ENCODE peak calls at places on chromosomes 4 and X, in nine cellular contexts. One of them, this sample, is unnamed.

GRCh38 chrX:1355800-1356148 is 19.2 kb downstream of the IL3RA start:
- DNase-seq in omental fat pad: peak; percentile 9
- DNase-seq in PC-9: no peak
- DNase-seq in osteocyte: no peak
- DNase-seq in nephron progenitor cell: no peak
- DNase-seq in RWPE1: no peak
- DNase-seq in cardiac muscle cell: no peak
- DNase-seq in K562: no peak
- DNase-seq in epithelial cell of esophagus: no peak
- DNase-seq in this sample: no peak

GRCh38 chr4:71229477-71230257 is 109.2 kb upstream of the SLC4A4 start:
- DNase-seq in nephron progenitor cell: peak; percentile 24
- DNase-seq in PC-9: no peak
- DNase-seq in osteocyte: no peak
- DNase-seq in K562: peak; percentile 37
- DNase-seq in RWPE1: peak; percentile 37
- DNase-seq in omental fat pad: no peak
- DNase-seq in epithelial cell of esophagus: peak; percentile 58
- DNase-seq in cardiac muscle cell: peak; percentile 77
- DNase-seq in this sample: peak; percentile 58

GRCh38 chrX:10744011-10744410 is 123.6 kb upstream of the MID1 start:
- DNase-seq in osteocyte: no peak
- DNase-seq in cardiac muscle cell: no peak
- DNase-seq in PC-9: no peak
- DNase-seq in epithelial cell of esophagus: peak; percentile 32
- DNase-seq in omental fat pad: no peak
- DNase-seq in RWPE1: no peak
- DNase-seq in K562: no peak
- DNase-seq in nephron progenitor cell: no peak
- DNase-seq in this sample: no peak

GRCh38 chrX:20267599-20267923 is 852 bp upstream of the RPS6KA3 start:
- DNase-seq in cardiac muscle cell: no peak
- DNase-seq in omental fat pad: no peak
- DNase-seq in osteocyte: no peak
- DNase-seq in epithelial cell of esophagus: no peak
- DNase-seq in K562: no peak
- DNase-seq in PC-9: no peak
- DNase-seq in nephron progenitor cell: peak; percentile 17
- DNase-seq in RWPE1: no peak
- DNase-seq in this sample: no peak

GRCh38 chrX:17025903-17026302 is 79.4 kb downstream of the REPS2 start:
- DNase-seq in cardiac muscle cell: no peak
- DNase-seq in omental fat pad: no peak
- DNase-seq in K562: no peak
- DNase-seq in PC-9: no peak
- DNase-seq in RWPE1: no peak
- DNase-seq in epithelial cell of esophagus: no peak
- DNase-seq in osteocyte: no peak
- DNase-seq in nephron progenitor cell: no peak
- DNase-seq in this sample: no peak

GRCh38 chrX:107731831-107732502 is 43.6 kb downstream of the TSC22D3 start:
- DNase-seq in PC-9: peak; percentile 95
- DNase-seq in epithelial cell of esophagus: peak; percentile 54
- DNase-seq in nephron progenitor cell: peak; percentile 39
- DNase-seq in K562: peak; percentile 85
- DNase-seq in RWPE1: peak; percentile 60
- DNase-seq in osteocyte: peak; percentile 87
- DNase-seq in omental fat pad: peak; percentile 67
- DNase-seq in cardiac muscle cell: peak; percentile 98
- DNase-seq in this sample: peak; percentile 39

GRCh38 chrX:41526925-41527324 is 79.8 kb downstream of the NYX start:
- DNase-seq in nephron progenitor cell: no peak
- DNase-seq in RWPE1: no peak
- DNase-seq in PC-9: no peak
- DNase-seq in K562: no peak
- DNase-seq in osteocyte: no peak
- DNase-seq in omental fat pad: no peak
- DNase-seq in cardiac muscle cell: no peak
- DNase-seq in epithelial cell of esophagus: peak; percentile 21
- DNase-seq in this sample: peak; percentile 44

GRCh38 chr4:169557061-169557636 is 55.2 kb downstream of the NEK1 start:
- DNase-seq in cardiac muscle cell: no peak
- DNase-seq in osteocyte: no peak
- DNase-seq in PC-9: peak; percentile 45
- DNase-seq in RWPE1: no peak
- DNase-seq in K562: no peak
- DNase-seq in omental fat pad: no peak
- DNase-seq in epithelial cell of esophagus: no peak
- DNase-seq in nephron progenitor cell: no peak
- DNase-seq in this sample: peak; percentile 65

GRCh38 chr4:52713456-52713937 is 37.7 kb downstream of the ERVMER34-1 start:
- DNase-seq in cardiac muscle cell: peak; percentile 47
- DNase-seq in nephron progenitor cell: peak; percentile 20
- DNase-seq in RWPE1: no peak
- DNase-seq in osteocyte: no peak
- DNase-seq in PC-9: no peak
- DNase-seq in K562: peak; percentile 43
- DNase-seq in omental fat pad: no peak
- DNase-seq in epithelial cell of esophagus: no peak
- DNase-seq in this sample: no peak

GRCh38 chr4:8694226-8694625 is 101.7 kb downstream of the CPZ start:
- DNase-seq in nephron progenitor cell: no peak
- DNase-seq in osteocyte: peak; percentile 69
- DNase-seq in omental fat pad: no peak
- DNase-seq in PC-9: no peak
- DNase-seq in K562: no peak
- DNase-seq in RWPE1: no peak
- DNase-seq in cardiac muscle cell: no peak
- DNase-seq in epithelial cell of esophagus: no peak
- DNase-seq in this sample: no peak

GRCh38 chr4:84917087-84917821 is 49.2 kb downstream of the WDFY3 start:
- DNase-seq in K562: no peak
- DNase-seq in RWPE1: no peak
- DNase-seq in PC-9: no peak
- DNase-seq in cardiac muscle cell: no peak
- DNase-seq in epithelial cell of esophagus: no peak
- DNase-seq in osteocyte: no peak
- DNase-seq in nephron progenitor cell: no peak
- DNase-seq in omental fat pad: no peak
- DNase-seq in this sample: peak; percentile 21

GRCh38 chr4:60948008-60948407 is 252.1 kb upstream of the ADGRL3 start:
- DNase-seq in cardiac muscle cell: no peak
- DNase-seq in osteocyte: no peak
- DNase-seq in RWPE1: peak; percentile 13
- DNase-seq in nephron progenitor cell: no peak
- DNase-seq in epithelial cell of esophagus: peak; percentile 54
- DNase-seq in PC-9: no peak
- DNase-seq in K562: no peak
- DNase-seq in omental fat pad: no peak
- DNase-seq in this sample: no peak

GRCh38 chr4:115562506-115562905 is 449.1 kb upstream of the NDST4 start:
- DNase-seq in cardiac muscle cell: no peak
- DNase-seq in nephron progenitor cell: no peak
- DNase-seq in omental fat pad: no peak
- DNase-seq in osteocyte: no peak
- DNase-seq in epithelial cell of esophagus: no peak
- DNase-seq in K562: no peak
- DNase-seq in PC-9: no peak
- DNase-seq in RWPE1: no peak
- DNase-seq in this sample: no peak

GRCh38 chr4:94038195-94038594 is 169.5 kb upstream of the SMARCAD1 start:
- DNase-seq in nephron progenitor cell: no peak
- DNase-seq in osteocyte: no peak
- DNase-seq in RWPE1: no peak
- DNase-seq in omental fat pad: no peak
- DNase-seq in PC-9: no peak
- DNase-seq in epithelial cell of esophagus: no peak
- DNase-seq in cardiac muscle cell: peak; percentile 2
- DNase-seq in K562: no peak
- DNase-seq in this sample: no peak

GRCh38 chrX:111511477-111511876 is at the start of gene SERTM2:
- DNase-seq in PC-9: no peak
- DNase-seq in K562: peak; percentile 12
- DNase-seq in osteocyte: no peak
- DNase-seq in epithelial cell of esophagus: peak; percentile 16
- DNase-seq in nephron progenitor cell: no peak
- DNase-seq in cardiac muscle cell: peak; percentile 83
- DNase-seq in RWPE1: no peak
- DNase-seq in omental fat pad: no peak
- DNase-seq in this sample: no peak

GRCh38 chr4:150582881-150583286 is 933 bp downstream of the MAB21L2 start:
- DNase-seq in osteocyte: no peak
- DNase-seq in RWPE1: no peak
- DNase-seq in omental fat pad: no peak
- DNase-seq in epithelial cell of esophagus: no peak
- DNase-seq in K562: no peak
- DNase-seq in cardiac muscle cell: peak; percentile 47
- DNase-seq in PC-9: no peak
- DNase-seq in nephron progenitor cell: peak; percentile 37
- DNase-seq in this sample: no peak

GRCh38 chrX:19879742-19880378 is 7.5 kb downstream of the SH3KBP1 start:
- DNase-seq in omental fat pad: no peak
- DNase-seq in PC-9: no peak
- DNase-seq in K562: no peak
- DNase-seq in cardiac muscle cell: no peak
- DNase-seq in nephron progenitor cell: no peak
- DNase-seq in epithelial cell of esophagus: no peak
- DNase-seq in RWPE1: no peak
- DNase-seq in osteocyte: no peak
- DNase-seq in this sample: no peak

GRCh38 chr4:173014113-173014558 is 154.5 kb upstream of the GALNT7 start:
- DNase-seq in cardiac muscle cell: peak; percentile 37
- DNase-seq in nephron progenitor cell: peak; percentile 38
- DNase-seq in PC-9: peak; percentile 53
- DNase-seq in RWPE1: peak; percentile 39
- DNase-seq in omental fat pad: no peak
- DNase-seq in epithelial cell of esophagus: peak; percentile 90
- DNase-seq in osteocyte: no peak
- DNase-seq in K562: peak; percentile 39
- DNase-seq in this sample: peak; percentile 37

GRCh38 chr4:139247656-139248238 is 32.3 kb downstream of the MGARP start:
- DNase-seq in PC-9: no peak
- DNase-seq in epithelial cell of esophagus: no peak
- DNase-seq in nephron progenitor cell: no peak
- DNase-seq in osteocyte: no peak
- DNase-seq in omental fat pad: no peak
- DNase-seq in RWPE1: no peak
- DNase-seq in K562: no peak
- DNase-seq in cardiac muscle cell: no peak
- DNase-seq in this sample: peak; percentile 62

GRCh38 chrX:133177202-133177601 is 41.0 kb downstream of the TFDP3 start:
- DNase-seq in PC-9: no peak
- DNase-seq in nephron progenitor cell: no peak
- DNase-seq in cardiac muscle cell: no peak
- DNase-seq in osteocyte: no peak
- DNase-seq in K562: no peak
- DNase-seq in epithelial cell of esophagus: no peak
- DNase-seq in RWPE1: no peak
- DNase-seq in omental fat pad: no peak
- DNase-seq in this sample: no peak

GRCh38 chrX:133171962-133172708 is 46.0 kb downstream of the TFDP3 start:
- DNase-seq in RWPE1: peak; percentile 13
- DNase-seq in epithelial cell of esophagus: peak; percentile 43
- DNase-seq in nephron progenitor cell: peak; percentile 7
- DNase-seq in omental fat pad: no peak
- DNase-seq in osteocyte: no peak
- DNase-seq in PC-9: peak; percentile 51
- DNase-seq in cardiac muscle cell: peak; percentile 41
- DNase-seq in K562: peak; percentile 9
- DNase-seq in this sample: no peak
- TF ChIP-seq CTCF in RWPE1: peak; percentile 21
- TF ChIP-seq CTCF in epithelial cell of esophagus: peak; percentile 60
- TF ChIP-seq CTCF in nephron progenitor cell: peak; percentile 56
- TF ChIP-seq CTCF in omental fat pad: no peak
- TF ChIP-seq CTCF in osteocyte: peak; percentile 73
- TF ChIP-seq CTCF in PC-9: peak; percentile 85
- TF ChIP-seq CTCF in cardiac muscle cell: peak; percentile 18
- TF ChIP-seq CTCF in K562: peak; percentile 53
- TF ChIP-seq CTCF in this sample: no peak

GRCh38 chrX:149630681-149631292 is 805 bp downstream of the TMEM185A start:
- DNase-seq in RWPE1: peak; percentile 5
- DNase-seq in nephron progenitor cell: no peak
- DNase-seq in omental fat pad: no peak
- DNase-seq in epithelial cell of esophagus: peak; percentile 39
- DNase-seq in osteocyte: no peak
- DNase-seq in K562: peak; percentile 33
- DNase-seq in PC-9: peak; percentile 62
- DNase-seq in cardiac muscle cell: no peak
- DNase-seq in this sample: peak; percentile 52
- TF ChIP-seq CTCF in RWPE1: no peak
- TF ChIP-seq CTCF in nephron progenitor cell: no peak
- TF ChIP-seq CTCF in omental fat pad: no peak
- TF ChIP-seq CTCF in epithelial cell of esophagus: no peak
- TF ChIP-seq CTCF in osteocyte: peak; percentile 25
- TF ChIP-seq CTCF in K562: no peak
- TF ChIP-seq CTCF in PC-9: peak; percentile 44
- TF ChIP-seq CTCF in cardiac muscle cell: peak; percentile 29
- TF ChIP-seq CTCF in this sample: peak; percentile 35

DNA sequence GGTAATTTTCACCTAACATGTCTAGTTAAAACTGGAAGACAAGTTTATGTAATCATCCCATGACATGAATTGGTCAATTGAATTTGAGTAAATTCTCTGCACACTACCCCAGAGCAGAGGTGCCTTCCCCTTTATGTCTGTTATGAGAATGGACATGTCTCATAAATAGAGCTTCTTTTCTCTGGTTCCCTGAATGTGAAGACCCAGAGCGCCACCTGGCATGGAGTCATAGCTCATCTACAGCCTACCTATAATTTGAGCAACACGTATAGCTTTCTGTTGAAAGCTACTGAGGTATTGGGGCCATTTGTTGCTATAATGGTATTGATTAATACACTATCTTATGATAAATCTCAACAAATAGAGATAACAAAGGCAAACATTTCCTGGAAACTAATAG is 626.5 kb upstream of the GALNTL6 start:
- DNase-seq in omental fat pad: no peak
- DNase-seq in osteocyte: no peak
- DNase-seq in RWPE1: no peak
- DNase-seq in cardiac muscle cell: no peak
- DNase-seq in K562: no peak
- DNase-seq in epithelial cell of esophagus: peak; percentile 5
- DNase-seq in PC-9: no peak
- DNase-seq in nephron progenitor cell: no peak
- DNase-seq in this sample: no peak
- TF ChIP-seq CTCF in omental fat pad: no peak
- TF ChIP-seq CTCF in osteocyte: no peak
- TF ChIP-seq CTCF in RWPE1: no peak
- TF ChIP-seq CTCF in cardiac muscle cell: no peak
- TF ChIP-seq CTCF in K562: no peak
- TF ChIP-seq CTCF in epithelial cell of esophagus: no peak
- TF ChIP-seq CTCF in PC-9: no peak
- TF ChIP-seq CTCF in nephron progenitor cell: no peak
- TF ChIP-seq CTCF in this sample: no peak

DNA sequence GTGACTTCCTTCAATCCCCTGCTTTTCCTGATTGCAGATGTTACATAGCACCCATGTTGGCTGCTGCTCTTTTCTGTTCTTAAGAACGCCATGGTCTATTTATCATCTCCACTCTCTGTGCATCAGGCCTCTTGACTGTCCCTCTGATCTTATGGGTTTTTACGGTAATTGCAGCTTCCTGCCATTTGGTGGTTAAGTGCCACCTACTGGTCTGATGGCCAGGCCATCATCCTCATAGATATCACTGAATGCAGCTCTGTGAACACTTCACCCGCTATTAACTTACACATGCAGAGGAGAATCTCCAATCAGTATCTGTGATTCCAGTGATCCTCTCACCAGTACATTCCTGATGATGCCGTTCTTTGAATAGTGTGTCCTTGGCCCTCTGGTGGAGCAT is 382.4 kb downstream of the TRAM1L1 start:
- DNase-seq in PC-9: no peak
- DNase-seq in K562: no peak
- DNase-seq in omental fat pad: no peak
- DNase-seq in RWPE1: no peak
- DNase-seq in epithelial cell of esophagus: peak; percentile 4
- DNase-seq in cardiac muscle cell: no peak
- DNase-seq in nephron progenitor cell: no peak
- DNase-seq in osteocyte: no peak
- DNase-seq in this sample: no peak
- TF ChIP-seq CTCF in PC-9: no peak
- TF ChIP-seq CTCF in K562: no peak
- TF ChIP-seq CTCF in omental fat pad: no peak
- TF ChIP-seq CTCF in RWPE1: no peak
- TF ChIP-seq CTCF in epithelial cell of esophagus: no peak
- TF ChIP-seq CTCF in cardiac muscle cell: no peak
- TF ChIP-seq CTCF in nephron progenitor cell: no peak
- TF ChIP-seq CTCF in osteocyte: no peak
- TF ChIP-seq CTCF in this sample: peak; percentile 18

This sample was measured in HFFc6.